ENCODE peak calls at places on chromosomes 13 and 19, in five cellular contexts. J is thoracic aorta, E is mesothelial cell of epicardium, I is uterus, C is psoas muscle. Q is an unnamed sample.

GRCh38 chr13:101303512-101303911 is 112.8 kb downstream of the NALCN start:
- DNase-seq in C (no peak), E (no peak), J (no peak), I (no peak), Q (no peak)

GRCh38 chr19:19997656-19998268 is 41.5 kb downstream of the ZNF682 start:
- DNase-seq in E (no peak), J (no peak), C (no peak), I (peak), Q (no peak)

GRCh38 chr13:62556973-62557372 is 1141.3 kb upstream of the PCDH20 start:
- DNase-seq in J (no peak), I (no peak), E (no peak), C (no peak), Q (no peak)

GRCh38 chr13:76012091-76012721 is 376.1 kb downstream of the LMO7 start:
- DNase-seq in C (no peak), E (no peak), I (no peak), J (no peak), Q (no peak)

GRCh38 chr19:35135389-35135909 is 590 bp upstream of the LGI4 start:
- DNase-seq in E (no peak), C (peak), I (peak), J (no peak), Q (peak)

GRCh38 chr19:48636859-48637448 is at the start of gene DBP:
- DNase-seq in E (no peak), I (no peak), C (peak), J (no peak), Q (no peak)

GRCh38 chr13:94708971-94709614 is 3.3 kb downstream of the SOX21 start:
- DNase-seq in E (no peak), I (no peak), C (no peak), J (no peak), Q (no peak)

GRCh38 chr19:9871626-9872338 is 36.7 kb downstream of the PIN1 start:
- DNase-seq in C (no peak), J (no peak), I (no peak), E (no peak), Q (no peak)

GRCh38 chr13:57629391-57629804 is 2.1 kb upstream of the PCDH17 start:
- DNase-seq in I (no peak), C (no peak), J (no peak), E (peak), Q (no peak)

GRCh38 chr19:32830231-32831014 is 39.1 kb downstream of the SLC7A9 start:
- DNase-seq in J (no peak), C (no peak), I (no peak), E (no peak), Q (no peak)

GRCh38 chr13:39929583-39929982 is 274.1 kb downstream of the COG6 start:
- DNase-seq in C (no peak), I (no peak), E (no peak), J (no peak), Q (no peak)

GRCh38 chr19:17775991-17776803 is 18.7 kb upstream of the B3GNT3 start:
- DNase-seq in E (no peak), J (no peak), I (no peak), C (no peak), Q (no peak)

GRCh38 chr13:51950722-51951121 is 60.5 kb downstream of the ATP7B start:
- DNase-seq in C (no peak), J (no peak), I (no peak), E (no peak), Q (no peak)

GRCh38 chr19:50266896-50267295 is 62.3 kb downstream of the KCNC3 start:
- DNase-seq in I (no peak), C (no peak), E (no peak), J (no peak), Q (no peak)

GRCh38 chr13:86684402-86684801 is 885.2 kb upstream of the SLITRK6 start:
- DNase-seq in I (no peak), J (no peak), C (no peak), E (no peak), Q (no peak)

GRCh38 chr19:53521373-53522202 is 16.4 kb upstream of the ZNF331 start:
- DNase-seq in I (no peak), E (no peak), C (peak), J (no peak), Q (no peak)

GRCh38 chr13:98749501-98749900 is 3.0 kb downstream of the SLC15A1 start:
- DNase-seq in J (no peak), C (no peak), I (no peak), E (no peak), Q (no peak)

GRCh38 chr19:9673912-9674668 is 810 bp downstream of the ZNF562 start:
- DNase-seq in I (no peak), E (no peak), J (no peak), C (no peak), Q (no peak)

GRCh38 chr19:15195987-15196682 is 4.7 kb downstream of the NOTCH3 start:
- DNase-seq in I (no peak), J (no peak), C (no peak), E (peak), Q (peak)

GRCh38 chr13:44237276-44237767 is 136.3 kb upstream of the SERP2 start:
- DNase-seq in J (peak), I (peak), C (peak), E (no peak), Q (no peak)

GRCh38 chr19:35449347-35450043 is 1.4 kb downstream of the FFAR2 start:
- DNase-seq in C (no peak), I (no peak), E (no peak), J (no peak), Q (no peak)

GRCh38 chr19:11111771-11112144 is 22.5 kb downstream of the LDLR start:
- DNase-seq in J (no peak), E (no peak), C (no peak), I (no peak), Q (no peak)

GRCh38 chr13:59263531-59263930 is 900.2 kb downstream of the DIAPH3 start:
- DNase-seq in C (no peak), E (no peak), I (no peak), J (no peak), Q (no peak)

GRCh38 chr19:55487884-55488687 is at the start of gene SSC5D:
- DNase-seq in C (peak), J (no peak), I (peak), E (no peak), Q (no peak)

GRCh38 chr19:7645159-7645558 is 8.2 kb downstream of the STXBP2 start:
- DNase-seq in E (no peak), C (no peak), J (no peak), I (no peak), Q (no peak)

GRCh38 chr13:92769064-92769463 is 457.5 kb upstream of the GPC6 start:
- DNase-seq in C (no peak), J (no peak), I (no peak), E (no peak), Q (no peak)

GRCh38 chr19:49339364-49340068 is 4.3 kb downstream of the CD37 start:
- DNase-seq in C (peak), J (peak), E (peak), I (peak), Q (peak)

GRCh38 chr13:24221007-24221406 is 60.5 kb downstream of the SPATA13 start:
- DNase-seq in E (no peak), J (no peak), C (no peak), I (no peak), Q (no peak)

GRCh38 chr19:55391191-55391670 is 5.5 kb downstream of the RPL28 start:
- DNase-seq in I (no peak), E (no peak), J (no peak), C (no peak), Q (no peak)

DNA sequence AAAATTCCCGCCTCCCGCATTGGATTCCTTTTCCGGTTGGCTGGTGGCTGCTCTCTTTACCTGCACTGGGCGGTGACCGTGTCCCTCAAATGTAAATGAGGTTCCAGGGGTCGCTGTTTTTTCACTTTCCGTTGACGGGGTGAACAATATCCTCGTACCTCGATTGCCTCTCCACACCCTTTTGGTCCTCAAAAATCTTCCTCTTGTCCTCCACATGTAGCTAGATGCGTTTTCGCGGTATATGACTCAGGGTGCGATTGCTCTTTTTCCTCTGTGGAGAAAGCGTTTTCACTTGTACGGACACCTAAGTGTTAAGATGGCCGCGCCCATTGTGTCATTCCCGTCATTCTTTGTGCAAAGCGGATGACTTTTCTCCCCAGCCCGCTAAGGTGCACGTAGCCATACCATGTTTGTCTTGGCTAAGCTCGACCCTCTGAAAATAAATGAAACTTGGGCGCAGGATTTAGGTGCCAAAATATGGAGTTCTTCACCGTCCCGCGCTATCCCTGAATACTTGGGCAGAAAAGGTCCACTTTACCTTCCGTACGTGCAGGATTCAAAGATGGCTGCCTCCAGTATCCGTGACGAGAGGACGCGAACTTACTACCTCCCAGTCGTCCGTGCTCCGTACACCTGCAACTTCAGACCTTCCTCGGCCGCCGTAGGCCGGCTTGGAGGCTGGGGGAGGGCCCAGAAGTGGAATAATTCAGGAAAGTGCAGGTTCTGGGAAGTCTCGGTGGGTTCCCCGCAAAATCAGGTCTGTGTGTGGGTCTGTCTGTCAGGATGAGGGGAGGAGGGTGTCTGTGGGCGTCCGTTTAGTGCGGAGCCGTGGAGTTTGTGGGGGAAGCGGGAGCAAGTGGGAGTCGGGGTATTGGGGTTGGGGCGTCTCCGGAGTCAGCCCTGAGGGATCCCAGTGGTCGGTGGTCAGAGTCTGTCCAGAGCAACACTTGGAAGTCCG is at the start of gene ZNF613:
- DNase-seq in J (peak), C (peak), E (peak), I (peak), Q (peak)
- TF ChIP-seq CTCF in J (no peak), C (peak), E (no peak), I (peak), Q (peak)

DNA sequence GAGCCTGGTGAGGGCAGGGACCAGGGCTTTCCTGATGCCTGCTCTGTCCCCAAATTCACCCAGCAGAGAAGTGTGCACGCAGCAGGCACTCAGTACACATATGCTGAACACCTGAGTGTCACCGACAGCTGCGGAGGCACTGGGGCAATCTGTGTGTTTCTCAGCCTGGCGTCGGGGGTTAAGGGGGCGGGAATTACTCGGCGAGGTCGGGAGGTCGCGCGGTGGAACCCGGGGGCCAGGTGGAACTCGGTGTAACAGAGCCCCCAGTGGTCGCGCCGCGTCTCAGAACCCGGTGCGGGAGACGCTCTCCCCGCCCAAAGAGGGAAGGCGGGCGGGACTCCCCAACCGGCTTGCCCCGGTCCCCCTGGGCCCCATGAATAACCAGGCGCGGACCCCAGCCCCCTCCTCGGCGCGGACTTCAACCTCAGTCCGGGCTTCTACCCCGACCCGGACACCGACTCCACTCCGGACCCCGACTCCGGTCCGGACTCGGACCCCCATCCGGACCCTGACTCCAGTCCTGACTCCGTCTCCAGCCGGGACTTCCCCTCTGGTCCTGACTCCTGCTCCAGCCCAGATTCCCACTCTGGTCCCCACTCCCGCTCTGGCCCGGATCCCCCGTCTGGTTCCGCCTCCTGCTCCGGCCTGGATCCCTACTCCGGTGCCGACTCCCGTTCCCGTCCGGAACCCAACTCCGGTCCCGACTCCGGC is at the start of gene SELENOV:
- DNase-seq in C (no peak), E (no peak), J (no peak), I (no peak), Q (no peak)
- TF ChIP-seq CTCF in C (no peak), E (no peak), J (no peak), I (no peak), Q (no peak)

GRCh38 chr19:46049597-46049996 is 8.8 kb upstream of the IGFL4 start:
- DNase-seq in E (no peak), J (no peak), C (no peak), I (no peak), Q (no peak)
- TF ChIP-seq CTCF in E (no peak), J (no peak), C (no peak), I (no peak), Q (no peak)

GRCh38 chr13:88887045-88887662 is 1216.0 kb downstream of the SLITRK5 start:
- DNase-seq in I (no peak), J (no peak), E (no peak), C (peak), Q (no peak)
- TF ChIP-seq CTCF in I (no peak), J (no peak), E (no peak), C (no peak), Q (no peak)

Q was measured in type B pancreatic cell.